ENCODE peak calls at places on chromosome 12, in nine cellular contexts. G is cardiac fibroblast, Y is sigmoid colon, T is esophagus squamous epithelium, W is endodermal cell, V is A673, I is fibroblast of the aortic adventitia, F is lower lobe of right lung, S is coronary artery. E is an unnamed sample.

GRCh38 chr12:27331299-27331926 is 1.2 kb upstream of the BMAL2 start:
- DNase-seq in G (peak), Y (no peak), T (no peak), W (no peak), V (peak), I (peak), F (no peak), S (no peak), E (peak)

GRCh38 chr12:48296586-48297396 is 53.9 kb downstream of the ZNF641 start:
- DNase-seq in G (peak), Y (peak), T (no peak), W (peak), V (peak), I (peak), F (peak), S (peak), E (peak)

GRCh38 chr12:64109706-64110105 is 112.4 kb downstream of the KICS2 start:
- DNase-seq in G (no peak), Y (no peak), T (no peak), W (no peak), V (no peak), I (peak), F (no peak), S (no peak), E (no peak)

GRCh38 chr12:32680787-32681186 is 1.7 kb downstream of the DNM1L start:
- DNase-seq in G (no peak), Y (no peak), T (no peak), W (no peak), V (no peak), I (no peak), F (no peak), S (no peak), E (no peak)

GRCh38 chr12:19198272-19198671 is 68.7 kb downstream of the PLEKHA5 start:
- DNase-seq in G (peak), Y (no peak), T (no peak), W (no peak), V (peak), I (peak), F (no peak), S (no peak), E (peak)

GRCh38 chr12:2537868-2538541 is 256.8 kb upstream of the FKBP4 start:
- DNase-seq in G (no peak), Y (no peak), T (no peak), W (no peak), V (no peak), I (no peak), F (no peak), S (no peak), E (no peak)

GRCh38 chr12:67472551-67472950 is 176.0 kb upstream of the DYRK2 start:
- DNase-seq in G (no peak), Y (no peak), T (no peak), W (no peak), V (no peak), I (peak), F (no peak), S (no peak), E (peak)

GRCh38 chr12:85823436-85824179 is 12.6 kb downstream of the RASSF9 start:
- DNase-seq in G (peak), Y (no peak), T (no peak), W (no peak), V (no peak), I (peak), F (no peak), S (no peak), E (peak)

GRCh38 chr12:30136661-30137060 is 352.9 kb upstream of the TMTC1 start:
- DNase-seq in G (no peak), Y (no peak), T (no peak), W (no peak), V (no peak), I (no peak), F (no peak), S (no peak), E (no peak)

GRCh38 chr12:26555139-26555538 is 277.9 kb downstream of the ITPR2 start:
- DNase-seq in G (peak), Y (no peak), T (no peak), W (no peak), V (no peak), I (peak), F (no peak), S (no peak), E (no peak)

GRCh38 chr12:25071366-25071765 is 122.5 kb upstream of the BCAT1 start:
- DNase-seq in G (no peak), Y (no peak), T (no peak), W (no peak), V (no peak), I (no peak), F (no peak), S (no peak), E (no peak)

GRCh38 chr12:127125607-127126259 is 1141.2 kb upstream of the TMEM132C start:
- DNase-seq in G (peak), Y (no peak), T (no peak), W (peak), V (peak), I (peak), F (no peak), S (no peak), E (peak)

GRCh38 chr12:20280515-20280914 is 87.8 kb upstream of the PDE3A start:
- DNase-seq in G (peak), Y (no peak), T (no peak), W (no peak), V (no peak), I (peak), F (no peak), S (no peak), E (no peak)

GRCh38 chr12:120757226-120757742 is 31.7 kb downstream of the ACADS start:
- DNase-seq in G (no peak), Y (no peak), T (no peak), W (no peak), V (no peak), I (no peak), F (no peak), S (peak), E (no peak)

GRCh38 chr12:88998421-88998820 is 353.9 kb downstream of the DUSP6 start:
- DNase-seq in G (peak), Y (no peak), T (no peak), W (no peak), V (no peak), I (peak), F (no peak), S (no peak), E (peak)

GRCh38 chr12:124562796-124563181 is 4.6 kb downstream of the NCOR2 start:
- DNase-seq in G (no peak), Y (no peak), T (no peak), W (peak), V (no peak), I (no peak), F (no peak), S (no peak), E (no peak)

GRCh38 chr12:57216931-57217871 is 607 bp downstream of the NXPH4 start:
- DNase-seq in G (peak), Y (no peak), T (no peak), W (peak), V (no peak), I (peak), F (no peak), S (no peak), E (no peak)

GRCh38 chr12:62597253-62597652 is 130.6 kb downstream of the MON2 start:
- DNase-seq in G (no peak), Y (no peak), T (no peak), W (no peak), V (no peak), I (no peak), F (no peak), S (no peak), E (no peak)

GRCh38 chr12:94641283-94641682 is 9.1 kb downstream of the TMCC3 start:
- DNase-seq in G (no peak), Y (no peak), T (no peak), W (no peak), V (no peak), I (no peak), F (no peak), S (no peak), E (no peak)

GRCh38 chr12:58920956-58921861 is 905 bp upstream of the LRIG3 start:
- DNase-seq in G (no peak), Y (no peak), T (no peak), W (no peak), V (no peak), I (no peak), F (no peak), S (no peak), E (peak)

GRCh38 chr12:27652174-27652763 is 44.0 kb upstream of the REP15 start:
- DNase-seq in G (peak), Y (no peak), T (no peak), W (peak), V (peak), I (peak), F (no peak), S (no peak), E (peak)

GRCh38 chr12:2395352-2395977 is 342.7 kb downstream of the CACNA1C start:
- DNase-seq in G (peak), Y (no peak), T (no peak), W (peak), V (peak), I (peak), F (peak), S (no peak), E (no peak)

GRCh38 chr12:86249856-86250255 is 6.3 kb downstream of the MGAT4C start:
- DNase-seq in G (peak), Y (no peak), T (no peak), W (no peak), V (peak), I (peak), F (no peak), S (no peak), E (peak)

GRCh38 chr12:6697584-6698351 is 2.8 kb downstream of the PIANP start:
- DNase-seq in G (peak), Y (peak), T (no peak), W (peak), V (peak), I (peak), F (no peak), S (no peak), E (peak)

GRCh38 chr12:19093218-19093617 is 36.3 kb upstream of the PLEKHA5 start:
- DNase-seq in G (peak), Y (no peak), T (no peak), W (no peak), V (no peak), I (no peak), F (no peak), S (no peak), E (no peak)

GRCh38 chr12:100555722-100556121 is 17.8 kb upstream of the GAS2L3 start:
- DNase-seq in G (peak), Y (no peak), T (no peak), W (no peak), V (no peak), I (peak), F (no peak), S (no peak), E (no peak)

GRCh38 chr12:131612092-131612755 is 98.7 kb upstream of the SFSWAP start:
- DNase-seq in G (no peak), Y (no peak), T (no peak), W (no peak), V (no peak), I (no peak), F (no peak), S (no peak), E (no peak)

GRCh38 chr12:109873653-109874052 is 6.7 kb downstream of the GLTP start:
- DNase-seq in G (peak), Y (no peak), T (no peak), W (no peak), V (no peak), I (peak), F (no peak), S (no peak), E (peak)

GRCh38 chr12:46390881-46391280 is 18.3 kb upstream of the SLC38A2 start:
- DNase-seq in G (no peak), Y (no peak), T (no peak), W (peak), V (peak), I (no peak), F (no peak), S (no peak), E (no peak)

GRCh38 chr12:96033549-96034389 is 1.6 kb downstream of the LTA4H start:
- DNase-seq in G (no peak), Y (no peak), T (no peak), W (no peak), V (no peak), I (no peak), F (no peak), S (no peak), E (no peak)

GRCh38 chr12:43058616-43059015 is 469.1 kb upstream of the PRICKLE1 start:
- DNase-seq in G (no peak), Y (no peak), T (no peak), W (no peak), V (no peak), I (no peak), F (no peak), S (no peak), E (no peak)
- H3K4me3 ChIP-seq in G (no peak), Y (no peak), T (no peak), W (no peak), V (no peak), I (no peak), F (no peak), S (no peak), E (no peak)

DNA sequence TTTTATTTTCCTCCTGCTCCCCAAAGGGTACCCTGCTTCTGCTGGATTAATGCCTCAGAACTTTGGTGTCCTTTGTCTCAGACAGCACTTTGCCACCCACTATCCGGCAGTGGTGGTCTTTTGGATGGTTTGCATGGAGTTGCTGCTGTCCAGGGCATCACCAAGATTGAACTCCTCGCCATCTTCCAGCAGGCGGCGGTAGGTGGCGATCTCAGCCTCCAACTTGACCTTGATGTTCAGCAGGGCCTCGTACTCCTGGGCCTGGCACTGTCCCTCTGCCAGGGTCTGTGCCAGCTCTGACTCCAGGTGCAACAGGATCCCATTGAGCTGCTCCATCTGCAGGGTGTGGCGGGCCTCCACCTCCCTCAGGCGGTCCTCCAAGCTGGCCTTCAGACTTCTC is 9.4 kb upstream of the NOPCHAP1 start:
- DNase-seq in G (no peak), Y (no peak), T (no peak), W (peak), V (no peak), I (no peak), F (no peak), S (no peak), E (no peak)
- TF ChIP-seq CTCF in G (no peak), Y (no peak), T (no peak), W (peak), V (no peak), I (no peak), F (no peak), S (no peak), E (no peak)

DNA sequence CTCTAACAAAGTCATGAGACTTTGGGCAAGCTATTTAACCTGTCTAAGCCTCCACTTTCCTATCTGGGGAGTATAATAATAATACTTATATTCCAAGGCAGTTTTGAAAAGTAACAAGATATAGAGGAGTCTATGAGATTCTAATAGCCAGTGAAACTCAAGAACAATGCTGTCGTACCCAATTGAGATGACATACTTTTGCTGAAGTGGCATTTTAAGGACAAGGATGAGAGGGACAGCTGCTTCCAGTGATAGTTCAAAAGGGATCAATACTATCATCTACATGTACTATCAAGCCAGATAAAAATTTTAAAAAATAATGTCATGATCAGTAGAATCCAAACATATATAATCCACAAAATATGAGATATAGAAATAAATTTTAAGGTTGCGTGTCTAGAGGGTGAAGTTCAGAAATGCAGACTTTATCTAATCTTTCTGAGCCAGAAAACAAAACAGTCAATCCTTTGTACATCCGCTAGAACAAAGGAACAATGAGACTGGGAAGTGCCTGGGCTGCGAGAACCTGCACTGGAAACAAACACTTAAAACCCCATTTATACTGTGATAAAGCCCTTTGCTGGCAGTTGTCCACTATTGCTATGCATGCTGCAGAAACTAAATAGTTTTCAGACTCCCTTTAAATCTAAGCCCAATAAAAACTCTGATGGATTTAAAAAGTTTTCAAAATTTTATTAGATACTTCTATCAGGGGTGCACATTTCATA is 38.6 kb downstream of the PTPRB start:
- DNase-seq in G (peak), Y (no peak), T (no peak), W (no peak), V (no peak), I (peak), F (no peak), S (no peak), E (no peak)
- H3K4me3 ChIP-seq in G (no peak), Y (no peak), T (no peak), W (no peak), V (no peak), I (no peak), F (no peak), S (no peak), E (no peak)

DNA sequence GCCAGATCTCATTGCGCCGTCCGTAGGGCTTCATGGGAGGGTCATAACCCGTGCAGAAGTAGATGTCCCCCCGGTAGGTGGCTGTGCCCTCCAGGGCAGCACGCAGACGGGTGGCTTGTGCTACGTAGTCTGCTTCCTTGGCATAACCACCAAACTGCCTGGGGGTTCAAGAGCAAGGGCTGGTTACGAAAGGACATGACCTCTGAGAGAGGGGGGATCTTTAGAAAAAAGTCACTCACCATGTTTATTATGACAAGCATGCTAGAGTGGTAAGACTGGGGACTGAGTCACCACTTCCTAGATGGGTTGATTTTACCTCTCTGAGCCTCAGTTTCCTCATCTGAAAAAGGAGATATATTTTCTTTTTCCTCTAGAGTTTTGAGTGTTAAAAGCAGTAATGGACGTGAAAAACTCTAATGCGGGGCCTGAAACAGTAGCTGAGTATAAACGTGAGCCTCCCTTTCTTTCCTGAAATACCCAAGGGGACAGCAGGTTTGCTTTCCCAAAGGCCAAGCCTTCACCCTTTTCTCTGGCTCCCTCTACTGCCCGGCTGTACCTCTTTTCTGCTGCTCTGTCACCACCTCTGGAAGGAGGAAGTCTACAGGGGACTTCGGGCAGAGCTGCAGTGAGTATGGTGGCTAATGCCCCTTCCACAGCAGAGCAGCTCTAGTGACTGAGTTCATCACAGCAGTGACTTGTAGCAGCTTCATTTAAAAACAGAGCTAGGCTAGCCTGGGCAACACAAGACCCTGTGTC is 23.5 kb upstream of the GPRC5D start:
- DNase-seq in G (peak), Y (no peak), T (no peak), W (peak), V (peak), I (peak), F (no peak), S (no peak), E (peak)
- TF ChIP-seq CTCF in G (peak), Y (no peak), T (peak), W (peak), V (peak), I (peak), F (peak), S (no peak), E (peak)

GRCh38 chr12:92561543-92561899 is 141.3 kb upstream of the PLEKHG7 start:
- DNase-seq in G (peak), Y (peak), T (no peak), W (no peak), V (peak), I (peak), F (no peak), S (no peak), E (no peak)

GRCh38 chr12:92558806-92559205 is 144.0 kb upstream of the PLEKHG7 start:
- DNase-seq in G (no peak), Y (no peak), T (no peak), W (no peak), V (no peak), I (no peak), F (no peak), S (no peak), E (peak)

GRCh38 chr12:92562063-92562734 is 140.6 kb upstream of the PLEKHG7 start:
- DNase-seq in G (peak), Y (no peak), T (no peak), W (no peak), V (no peak), I (peak), F (no peak), S (no peak), E (no peak)

GRCh38 chr12:92558241-92558773 is 144.5 kb upstream of the PLEKHG7 start:
- DNase-seq in G (no peak), Y (no peak), T (no peak), W (no peak), V (no peak), I (no peak), F (no peak), S (no peak), E (no peak)

GRCh38 chr12:92560713-92561542 is 141.9 kb upstream of the PLEKHG7 start:
- DNase-seq in G (no peak), Y (no peak), T (no peak), W (no peak), V (no peak), I (no peak), F (no peak), S (no peak), E (no peak)
- H3K4me3 ChIP-seq in G (no peak), Y (no peak), T (no peak), W (no peak), V (no peak), I (no peak), F (no peak), S (no peak), E (no peak)

GRCh38 chr12:114691810-114692557 is 8.0 kb upstream of the TBX3 start:
- DNase-seq in G (no peak), Y (peak), T (no peak), W (peak), V (no peak), I (no peak), F (no peak), S (no peak), E (no peak)

GRCh38 chr12:114689075-114689994 is 5.4 kb upstream of the TBX3 start:
- DNase-seq in G (no peak), Y (no peak), T (no peak), W (peak), V (no peak), I (no peak), F (no peak), S (no peak), E (no peak)

GRCh38 chr12:114691196-114691595 is 7.2 kb upstream of the TBX3 start:
- DNase-seq in G (no peak), Y (peak), T (no peak), W (peak), V (no peak), I (no peak), F (no peak), S (no peak), E (no peak)

GRCh38 chr12:114688256-114688845 is 4.4 kb upstream of the TBX3 start:
- DNase-seq in G (no peak), Y (no peak), T (no peak), W (peak), V (no peak), I (no peak), F (no peak), S (no peak), E (no peak)

GRCh38 chr12:114690267-114691135 is 6.5 kb upstream of the TBX3 start:
- DNase-seq in G (no peak), Y (no peak), T (no peak), W (peak), V (no peak), I (no peak), F (no peak), S (no peak), E (no peak)
- TF ChIP-seq CTCF in G (no peak), Y (no peak), T (no peak), W (no peak), V (no peak), I (no peak), F (no peak), S (no peak), E (no peak)

DNA sequence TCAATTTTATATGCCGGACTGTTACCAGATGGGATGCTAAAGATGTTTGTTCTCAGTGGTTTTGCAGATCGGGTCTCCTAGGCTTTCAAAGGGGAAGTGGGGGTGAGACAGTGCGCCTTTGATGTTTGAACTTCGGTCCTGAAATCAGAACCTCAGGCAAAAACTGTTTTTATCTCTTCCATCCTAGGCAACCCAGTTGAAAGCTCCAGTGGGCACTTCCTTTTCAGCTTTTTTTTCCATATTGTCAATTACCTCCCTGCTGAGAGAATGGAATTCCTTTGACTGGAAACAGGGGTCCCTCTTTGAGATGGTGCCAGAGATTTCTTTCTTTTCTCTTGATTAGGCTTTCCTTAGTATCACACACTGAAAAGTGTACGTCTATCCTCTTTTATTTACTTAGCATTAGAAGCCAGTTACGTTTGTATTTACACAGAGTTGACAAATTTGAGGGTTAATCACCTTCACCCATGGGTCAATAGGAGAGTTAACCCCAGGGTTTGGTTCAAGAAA is 40.0 kb downstream of the NUAK1 start:
- DNase-seq in G (no peak), Y (no peak), T (no peak), W (peak), V (peak), I (no peak), F (no peak), S (no peak), E (no peak)
- H3K4me3 ChIP-seq in G (no peak), Y (no peak), T (no peak), W (no peak), V (no peak), I (no peak), F (no peak), S (no peak), E (no peak)

E was measured in epithelial cell of esophagus.